ENCODE peak calls at places on chromosomes 2 and 18, in nine cellular contexts. Z is GM23248; R is AG10803; W is Right ventricle myocardium superior; A is H4; O is left kidney; J is AG09309; U is NCI-H1105 treated with DMSO at 0.1 percent for 48 hours; M is CD4-positive, alpha-beta T cell. L is an unnamed sample.

GRCh38 chr18:604771-605170 is 8.0 kb downstream of the CLUL1 start:
- DNase-seq in Z (no peak), R (no peak), W (no peak), A (no peak), O (no peak), J (no peak), U (no peak), M (no peak), L (no peak)

GRCh38 chr2:187936228-187936627 is 355.4 kb upstream of the GULP1 start:
- DNase-seq in Z (no peak), R (no peak), W (no peak), A (no peak), O (no peak), J (no peak), U (no peak), M (no peak), L (no peak)

GRCh38 chr2:15728247-15728721 is 136.6 kb downstream of the DDX1 start:
- DNase-seq in Z (no peak), R (no peak), W (no peak), A (no peak), O (no peak), J (no peak), U (no peak), M (no peak), L (no peak)

GRCh38 chr2:54546925-54547324 is 90.8 kb downstream of the SPTBN1 start:
- DNase-seq in Z (no peak), R (no peak), W (no peak), A (no peak), O (no peak), J (no peak), U (no peak), M (no peak), L (peak)

GRCh38 chr18:9835112-9835755 is 50.5 kb upstream of the TXNDC2 start:
- DNase-seq in Z (no peak), R (no peak), W (no peak), A (no peak), O (peak), J (no peak), U (peak), M (no peak), L (no peak)

GRCh38 chr2:59706729-59707128 is 846.7 kb downstream of the BCL11A start:
- DNase-seq in Z (no peak), R (no peak), W (no peak), A (no peak), O (no peak), J (no peak), U (no peak), M (no peak), L (no peak)

GRCh38 chr2:119522561-119523110 is 1.6 kb downstream of the SCTR start:
- DNase-seq in Z (no peak), R (no peak), W (no peak), A (no peak), O (no peak), J (no peak), U (peak), M (no peak), L (no peak)

GRCh38 chr2:183001948-183002347 is 36.3 kb downstream of the NCKAP1 start:
- DNase-seq in Z (no peak), R (no peak), W (no peak), A (no peak), O (no peak), J (no peak), U (no peak), M (no peak), L (no peak)

GRCh38 chr18:8871484-8871883 is 166.1 kb downstream of the MTCL1 start:
- DNase-seq in Z (peak), R (no peak), W (no peak), A (no peak), O (no peak), J (no peak), U (no peak), M (no peak), L (no peak)

GRCh38 chr2:14530506-14530905 is 102.0 kb upstream of the LRATD1 start:
- DNase-seq in Z (peak), R (peak), W (no peak), A (no peak), O (no peak), J (no peak), U (no peak), M (no peak), L (no peak)

GRCh38 chr2:232667989-232668583 is 29.0 kb upstream of the GIGYF2 start:
- DNase-seq in Z (no peak), R (no peak), W (no peak), A (no peak), O (no peak), J (no peak), U (no peak), M (no peak), L (no peak)

GRCh38 chr2:74261204-74261864 is 62.9 kb downstream of the MTHFD2 start:
- DNase-seq in Z (peak), R (peak), W (no peak), A (peak), O (peak), J (no peak), U (peak), M (no peak), L (peak)

GRCh38 chr2:190809876-190810525 is 70.6 kb upstream of the GLS start:
- DNase-seq in Z (no peak), R (no peak), W (no peak), A (no peak), O (no peak), J (no peak), U (no peak), M (no peak), L (no peak)

GRCh38 chr2:98872526-98872925 is 63.5 kb downstream of the CRACDL start:
- DNase-seq in Z (no peak), R (no peak), W (no peak), A (no peak), O (no peak), J (no peak), U (no peak), M (no peak), L (no peak)

GRCh38 chr18:435940-436339 is 64.6 kb downstream of the COLEC12 start:
- DNase-seq in Z (peak), R (peak), W (no peak), A (no peak), O (peak), J (no peak), U (no peak), M (no peak), L (no peak)

GRCh38 chr2:8515390-8515761 is 166.5 kb upstream of the ID2 start:
- DNase-seq in Z (no peak), R (no peak), W (peak), A (no peak), O (no peak), J (no peak), U (no peak), M (peak), L (no peak)

GRCh38 chr18:61833387-61833786 is 59.4 kb downstream of the RNF152 start:
- DNase-seq in Z (no peak), R (peak), W (no peak), A (peak), O (no peak), J (peak), U (no peak), M (no peak), L (no peak)

GRCh38 chr18:23740105-23740830 is 51.0 kb downstream of the LAMA3 start:
- DNase-seq in Z (peak), R (peak), W (no peak), A (peak), O (no peak), J (no peak), U (peak), M (no peak), L (peak)

GRCh38 chr2:189191766-189192165 is 12.2 kb upstream of the COL5A2 start:
- DNase-seq in Z (peak), R (peak), W (no peak), A (no peak), O (no peak), J (no peak), U (no peak), M (no peak), L (no peak)

GRCh38 chr2:235204923-235205322 is 253.1 kb downstream of the SH3BP4 start:
- DNase-seq in Z (peak), R (peak), W (no peak), A (no peak), O (peak), J (no peak), U (no peak), M (no peak), L (no peak)

GRCh38 chr18:74806700-74807416 is 209.2 kb downstream of the ZNF407 start:
- DNase-seq in Z (peak), R (peak), W (no peak), A (peak), O (no peak), J (peak), U (no peak), M (no peak), L (peak)

GRCh38 chr2:241271641-241272297 is 43.7 kb downstream of the HDLBP start:
- DNase-seq in Z (peak), R (peak), W (peak), A (peak), O (peak), J (peak), U (no peak), M (peak), L (peak)

GRCh38 chr2:51420521-51420920 is 388.6 kb upstream of the NRXN1 start:
- DNase-seq in Z (no peak), R (no peak), W (no peak), A (no peak), O (no peak), J (no peak), U (no peak), M (no peak), L (no peak)

GRCh38 chr18:907880-908512 is 3.3 kb downstream of the ADCYAP1 start:
- DNase-seq in Z (no peak), R (no peak), W (no peak), A (no peak), O (peak), J (no peak), U (peak), M (no peak), L (no peak)

GRCh38 chr2:208359632-208359986 is 47.0 kb upstream of the PTH2R start:
- DNase-seq in Z (no peak), R (no peak), W (peak), A (no peak), O (no peak), J (no peak), U (no peak), M (no peak), L (no peak)

GRCh38 chr18:67508146-67508545 is 8.4 kb downstream of the DSEL start:
- DNase-seq in Z (no peak), R (no peak), W (no peak), A (no peak), O (no peak), J (no peak), U (no peak), M (no peak), L (no peak)

GRCh38 chr2:53826587-53827397 is 33.0 kb downstream of the GPR75 start:
- DNase-seq in Z (peak), R (peak), W (no peak), A (no peak), O (no peak), J (no peak), U (no peak), M (no peak), L (no peak)

GRCh38 chr2:52861606-52862005 is 906.0 kb upstream of the CHAC2 start:
- DNase-seq in Z (no peak), R (no peak), W (no peak), A (no peak), O (peak), J (no peak), U (no peak), M (no peak), L (no peak)

GRCh38 chr2:232242316-232242715 is 136.2 kb upstream of the ALPP start:
- DNase-seq in Z (no peak), R (no peak), W (no peak), A (no peak), O (no peak), J (no peak), U (no peak), M (no peak), L (no peak)

GRCh38 chr2:32363588-32363987 is 6.8 kb downstream of the BIRC6 start:
- DNase-seq in Z (no peak), R (peak), W (no peak), A (no peak), O (no peak), J (no peak), U (no peak), M (no peak), L (no peak)

GRCh38 chr18:62897153-62897552 is 181.8 kb downstream of the PHLPP1 start:
- DNase-seq in Z (peak), R (peak), W (no peak), A (no peak), O (no peak), J (peak), U (no peak), M (no peak), L (no peak)

GRCh38 chr2:133271105-133271504 is 297.2 kb downstream of the NCKAP5 start:
- DNase-seq in Z (no peak), R (no peak), W (no peak), A (no peak), O (no peak), J (no peak), U (no peak), M (no peak), L (no peak)

GRCh38 chr2:890791-891190 is 59.9 kb upstream of the SNTG2 start:
- DNase-seq in Z (peak), R (peak), W (no peak), A (no peak), O (no peak), J (peak), U (no peak), M (no peak), L (no peak)

GRCh38 chr2:10904455-10904854 is 7.3 kb upstream of the KCNF1 start:
- DNase-seq in Z (no peak), R (no peak), W (no peak), A (no peak), O (no peak), J (no peak), U (no peak), M (no peak), L (no peak)

GRCh38 chr18:9933865-9934264 is 20.0 kb downstream of the VAPA start:
- DNase-seq in Z (no peak), R (no peak), W (no peak), A (no peak), O (no peak), J (no peak), U (no peak), M (no peak), L (no peak)